ENCODE peak calls at places on chromosomes 6 and 20, in four cellular contexts. T is RPMI7951; F is body of pancreas; Y is activated naive CD4-positive, alpha-beta T cell. N is an unnamed sample.

GRCh38 chr6:81381382-81381916 is 371.0 kb downstream of the TENT5A start:
- DNase-seq in F (no peak), Y (no peak), T (no peak), N (no peak)

GRCh38 chr6:34546551-34547321 is 9.4 kb downstream of the SPDEF start:
- DNase-seq in F (peak; percentile 67), Y (no peak), T (no peak), N (peak; percentile 93)

GRCh38 chr6:109036588-109037320 is 57.9 kb downstream of the SESN1 start:
- DNase-seq in T (no peak), Y (no peak), F (no peak), N (no peak)

GRCh38 chr20:4820833-4821518 is 99.3 kb downstream of the PRND start:
- DNase-seq in T (peak; percentile 51), Y (no peak), F (no peak), N (no peak)

GRCh38 chr20:48260370-48260769 is 475.1 kb upstream of the SULF2 start:
- DNase-seq in Y (no peak), T (peak; percentile 15), F (no peak), N (no peak)

GRCh38 chr20:35311409-35311808 is 19.2 kb upstream of the FAM83C start:
- DNase-seq in T (peak; percentile 72), Y (no peak), F (no peak), N (no peak)

GRCh38 chr6:132289761-132290160 is 111.5 kb downstream of the MOXD1 start:
- DNase-seq in Y (no peak), T (no peak), F (no peak), N (no peak)

GRCh38 chr6:29232725-29233124 is 62.0 kb downstream of the OR2J2 start:
- DNase-seq in Y (no peak), T (no peak), F (no peak), N (no peak)

GRCh38 chr6:137116807-137117206 is 56.6 kb downstream of the IL22RA2 start:
- DNase-seq in T (no peak), F (no peak), Y (no peak), N (no peak)

GRCh38 chr6:105893741-105894140 is 192.4 kb upstream of the PRDM1 start:
- DNase-seq in Y (no peak), F (peak; percentile 48), T (no peak), N (no peak)

GRCh38 chr6:25415701-25416100 is 136.5 kb downstream of the CARMIL1 start:
- DNase-seq in T (no peak), Y (no peak), F (no peak), N (no peak)

GRCh38 chr6:93567164-93567563 is 147.8 kb upstream of the EPHA7 start:
- DNase-seq in Y (no peak), T (no peak), F (no peak), N (no peak)

GRCh38 chr6:38176797-38177751 is 357.5 kb downstream of the ZFAND3 start:
- DNase-seq in Y (no peak), F (no peak), T (no peak), N (peak; percentile 39)

N was measured in thyroid gland.